ENCODE peak calls at places on chromosomes 1 and 21, in eight cellular contexts. X is heart left ventricle, K is psoas muscle, H is nephron progenitor cell, F is HFF-Myc, B is omental fat pad, Q is A549, C is AG10803. A is an unnamed sample.

GRCh38 chr1:243254233-243254926 is 701 bp downstream of the CEP170 start:
- DNase-seq in B (no peak), X (peak; percentile 76), K (peak; percentile 76), H (peak; percentile 61), Q (peak; percentile 64), C (peak; percentile 64), F (no peak), A (no peak)

GRCh38 chr1:115727706-115728249 is 40.7 kb downstream of the CASQ2 start:
- DNase-seq in B (no peak), F (peak; percentile 84), H (no peak), C (peak; percentile 93), K (peak; percentile 56), Q (peak; percentile 1), X (peak; percentile 65), A (no peak)

GRCh38 chr21:34004984-34005383 is 68.4 kb upstream of the MRPS6 start:
- DNase-seq in H (no peak), C (no peak), X (peak; percentile 33), F (no peak), K (peak; percentile 39), Q (no peak), B (no peak), A (no peak)

GRCh38 chr1:172909606-172910326 is 141.0 kb downstream of the TNFSF18 start:
- DNase-seq in F (peak; percentile 93), X (no peak), B (no peak), C (peak; percentile 96), H (no peak), Q (peak; percentile 71), K (no peak), A (no peak)

GRCh38 chr1:241518447-241519307 is 878 bp downstream of the FH start:
- DNase-seq in C (peak; percentile 16), F (no peak), X (peak; percentile 47), B (no peak), H (no peak), Q (no peak), K (no peak), A (peak; percentile 86)

GRCh38 chr1:94115254-94115899 is 5.6 kb downstream of the ABCA4 start:
- DNase-seq in H (no peak), X (no peak), B (no peak), K (no peak), F (no peak), Q (no peak), C (peak; percentile 69), A (no peak)

GRCh38 chr1:48645883-48646282 is 130.8 kb downstream of the BEND5 start:
- DNase-seq in C (no peak), H (no peak), F (no peak), B (no peak), X (no peak), Q (no peak), K (no peak), A (no peak)

GRCh38 chr1:70403759-70404158 is 7.3 kb upstream of the CTH start:
- DNase-seq in B (no peak), K (no peak), X (no peak), Q (no peak), F (no peak), C (no peak), H (no peak), A (no peak)

GRCh38 chr1:210236840-210237409 is 4.3 kb downstream of the SERTAD4 start:
- DNase-seq in Q (no peak), H (no peak), B (no peak), F (no peak), C (peak; percentile 77), K (peak; percentile 40), X (peak; percentile 85), A (peak; percentile 89)

GRCh38 chr1:44723064-44723463 is 7.9 kb downstream of the RNU5D-1 start:
- DNase-seq in C (no peak), F (no peak), K (no peak), X (no peak), B (no peak), H (no peak), Q (no peak), A (no peak)

GRCh38 chr1:8082945-8083344 is 56.8 kb upstream of the ERRFI1 start:
- DNase-seq in K (peak; percentile 24), H (no peak), Q (no peak), C (peak; percentile 94), X (peak; percentile 33), B (no peak), F (no peak), A (no peak)

GRCh38 chr1:102861247-102861646 is 247.1 kb downstream of the COL11A1 start:
- DNase-seq in F (no peak), X (no peak), K (no peak), B (no peak), C (peak; percentile 5), Q (no peak), H (no peak), A (no peak)

GRCh38 chr1:47781171-47781959 is 215.8 kb downstream of the TRABD2B start:
- DNase-seq in F (no peak), X (no peak), Q (no peak), C (no peak), K (peak; percentile 33), B (no peak), H (no peak), A (no peak)

GRCh38 chr1:45820173-45820572 is 16.8 kb downstream of the MAST2 start:
- DNase-seq in K (no peak), C (no peak), X (no peak), F (no peak), B (no peak), Q (no peak), H (no peak), A (no peak)
- TF ChIP-seq CTCF in K (no peak), C (no peak), X (no peak), F (no peak), B (no peak), Q (no peak), H (no peak), A (no peak)

DNA sequence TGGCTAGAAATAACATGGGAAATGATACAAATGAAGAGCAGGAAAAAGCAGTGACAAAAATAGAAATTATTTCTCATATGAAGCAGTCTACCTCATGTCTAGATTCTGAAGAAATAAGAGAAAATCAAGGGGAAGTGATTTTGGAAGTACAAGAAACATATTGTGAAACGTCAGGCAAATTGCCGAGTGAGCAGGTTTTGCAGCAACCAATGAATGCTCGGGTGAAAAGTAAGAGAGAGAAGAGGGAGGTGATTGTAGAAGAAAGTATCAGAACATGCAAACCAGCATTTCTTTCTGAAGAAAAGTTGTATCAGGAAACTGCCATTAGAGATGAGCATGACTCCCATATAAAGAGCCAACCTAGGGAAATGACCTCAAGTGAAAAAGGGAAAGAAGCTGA is 130.8 kb downstream of the MACF1 start:
- DNase-seq in X (no peak), Q (no peak), F (no peak), B (no peak), H (no peak), C (no peak), K (no peak), A (no peak)
- TF ChIP-seq CTCF in X (no peak), Q (no peak), F (no peak), B (no peak), H (no peak), C (no peak), K (no peak), A (no peak)

GRCh38 chr1:33626801-33627200 is 154.4 kb downstream of the ZSCAN20 start:
- DNase-seq in B (no peak), F (no peak), K (no peak), H (no peak), Q (no peak), X (no peak), C (no peak), A (no peak)

GRCh38 chr1:33623811-33624210 is 151.4 kb downstream of the ZSCAN20 start:
- DNase-seq in K (no peak), Q (no peak), F (no peak), X (no peak), H (no peak), B (no peak), C (no peak), A (peak; percentile 59)

GRCh38 chr1:33624261-33624990 is 152.0 kb downstream of the ZSCAN20 start:
- DNase-seq in B (no peak), K (no peak), Q (no peak), F (no peak), C (no peak), H (no peak), X (no peak), A (peak; percentile 80)

GRCh38 chr1:33624991-33625870 is 152.8 kb downstream of the ZSCAN20 start:
- DNase-seq in B (no peak), Q (no peak), H (peak; percentile 25), C (no peak), K (no peak), F (no peak), X (no peak), A (peak; percentile 80)
- TF ChIP-seq CTCF in B (no peak), Q (no peak), H (peak; percentile 35), C (peak; percentile 24), K (no peak), F (peak; percentile 43), X (peak; percentile 14), A (peak; percentile 20)

GRCh38 chr1:178031856-178032320 is 62.0 kb upstream of the RASAL2 start:
- DNase-seq in B (peak; percentile 89), X (peak; percentile 90), F (peak; percentile 86), K (peak; percentile 85), Q (peak; percentile 83), C (peak; percentile 93), H (peak; percentile 79), A (peak; percentile 92)
- TF ChIP-seq CTCF in B (no peak), X (peak; percentile 93), F (peak; percentile 88), K (peak; percentile 79), Q (peak; percentile 89), C (peak; percentile 95), H (peak; percentile 79), A (peak; percentile 90)

GRCh38 chr1:27599605-27600499 is 4.1 kb downstream of the AHDC1 start:
- DNase-seq in Q (no peak), C (no peak), H (peak; percentile 20), X (no peak), B (no peak), F (no peak), K (no peak), A (no peak)
- TF ChIP-seq CTCF in Q (no peak), C (no peak), H (no peak), X (no peak), B (no peak), F (no peak), K (no peak), A (no peak)

DNA sequence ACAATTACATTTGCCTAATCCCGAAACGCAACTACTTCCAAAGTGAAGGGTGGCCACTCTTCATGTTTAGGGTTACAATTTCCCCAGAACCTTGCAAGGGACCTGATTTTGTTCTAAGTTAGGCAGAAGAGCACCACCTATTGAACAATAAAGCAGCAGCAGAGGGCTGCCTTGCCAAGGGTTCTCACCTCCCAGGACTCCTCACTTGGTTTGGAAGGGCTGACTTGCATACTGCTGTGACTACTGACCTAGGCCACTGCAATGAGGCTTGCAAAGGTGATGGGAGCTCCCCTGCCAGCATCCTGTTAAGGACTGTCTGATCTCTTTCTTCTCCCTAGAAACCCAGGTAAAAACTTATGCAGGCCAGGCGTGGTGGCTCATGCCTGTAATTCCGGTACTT is 14.2 kb downstream of the MTOR start:
- DNase-seq in H (no peak), Q (no peak), F (no peak), B (no peak), X (no peak), C (no peak), K (no peak), A (no peak)
- TF ChIP-seq CTCF in H (no peak), Q (no peak), F (no peak), B (no peak), X (no peak), C (no peak), K (no peak), A (no peak)

DNA sequence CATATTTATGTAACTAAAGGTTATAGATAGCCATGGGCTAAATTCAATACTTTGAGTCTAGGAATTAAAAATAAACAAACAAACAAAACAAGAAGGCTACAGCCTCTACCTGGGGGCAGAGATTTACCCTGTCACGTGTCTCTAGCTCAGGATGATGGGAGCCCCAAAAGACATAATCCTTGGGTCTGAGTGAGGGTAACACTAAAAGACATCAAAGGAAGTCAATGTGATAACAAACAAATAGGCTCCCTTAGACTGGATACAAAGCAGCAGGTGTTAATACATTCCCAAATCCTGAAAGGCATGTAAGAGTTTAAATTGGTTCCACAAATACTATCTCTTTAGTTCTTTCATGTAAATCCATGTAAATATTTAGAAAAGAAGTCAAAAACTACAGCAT is 10.7 kb downstream of the MYSM1 start:
- DNase-seq in C (no peak), Q (no peak), B (no peak), H (no peak), F (no peak), K (no peak), X (no peak), A (no peak)
- TF ChIP-seq CTCF in C (no peak), Q (no peak), B (no peak), H (no peak), F (no peak), K (no peak), X (no peak), A (no peak)

A was measured in osteocyte.